ENCODE peak calls at places on chromosomes 12 and 14, in seven cellular contexts. Q, E, W, T, D, M and C are unnamed samples.

GRCh38 chr12:60106207-60106606 is 510.4 kb downstream of the SLC16A7 start:
- DNase-seq in W (peak; percentile 17), T (no peak), E (peak; percentile 47), Q (no peak), D (no peak), M (no peak), C (no peak)

GRCh38 chr14:55976619-55977018 is 141.6 kb upstream of the PELI2 start:
- DNase-seq in T (no peak), M (no peak), E (no peak), D (no peak), Q (no peak), W (no peak), C (no peak)

GRCh38 chr12:124920353-124920935 is 6.0 kb upstream of the UBC start:
- DNase-seq in D (no peak), T (peak; percentile 69), W (no peak), Q (peak; percentile 6), E (no peak), M (no peak), C (no peak)

GRCh38 chr14:92866181-92866752 is 56.7 kb upstream of the CHGA start:
- DNase-seq in D (no peak), Q (no peak), W (no peak), M (no peak), T (no peak), E (peak; percentile 13), C (no peak)

GRCh38 chr12:8637244-8637643 is 24.6 kb upstream of the AICDA start:
- DNase-seq in Q (no peak), W (no peak), D (no peak), E (no peak), T (no peak), M (no peak), C (no peak)

GRCh38 chr12:70619471-70620152 is 17.6 kb downstream of the PTPRB start:
- DNase-seq in D (no peak), M (no peak), W (no peak), T (no peak), E (peak; percentile 70), Q (no peak), C (no peak)

GRCh38 chr14:61797304-61797703 is 35.1 kb downstream of the SNAPC1 start:
- DNase-seq in M (no peak), W (no peak), Q (no peak), D (no peak), E (no peak), T (no peak), C (no peak)

GRCh38 chr12:54141534-54142475 is 47.0 kb downstream of the SMUG1 start:
- DNase-seq in W (peak; percentile 21), D (no peak), E (no peak), Q (peak; percentile 79), M (no peak), T (peak; percentile 67), C (no peak)

GRCh38 chr12:119319638-119320037 is 14.9 kb upstream of the CCDC60 start:
- DNase-seq in E (no peak), D (no peak), M (no peak), Q (no peak), T (no peak), W (no peak), C (no peak)

GRCh38 chr12:119326341-119326740 is 8.2 kb upstream of the CCDC60 start:
- DNase-seq in M (no peak), E (no peak), T (no peak), Q (no peak), W (no peak), D (no peak), C (no peak)

GRCh38 chr12:119320678-119321077 is 13.9 kb upstream of the CCDC60 start:
- DNase-seq in W (no peak), T (no peak), M (no peak), E (no peak), D (no peak), Q (no peak), C (no peak)

GRCh38 chr12:119318811-119319210 is 15.7 kb upstream of the CCDC60 start:
- DNase-seq in M (no peak), D (no peak), T (no peak), E (no peak), Q (no peak), W (no peak), C (no peak)

GRCh38 chr12:119322324-119322723 is 12.2 kb upstream of the CCDC60 start:
- DNase-seq in Q (no peak), D (no peak), M (no peak), W (no peak), T (no peak), E (no peak), C (no peak)
- H3K4ac ChIP-seq in Q (no peak overlapping the region), D (no peak overlapping the region), M (no peak overlapping the region), W (no peak overlapping the region), T (no peak overlapping the region), E (no peak overlapping the region), C (no peak overlapping the region)

DNA sequence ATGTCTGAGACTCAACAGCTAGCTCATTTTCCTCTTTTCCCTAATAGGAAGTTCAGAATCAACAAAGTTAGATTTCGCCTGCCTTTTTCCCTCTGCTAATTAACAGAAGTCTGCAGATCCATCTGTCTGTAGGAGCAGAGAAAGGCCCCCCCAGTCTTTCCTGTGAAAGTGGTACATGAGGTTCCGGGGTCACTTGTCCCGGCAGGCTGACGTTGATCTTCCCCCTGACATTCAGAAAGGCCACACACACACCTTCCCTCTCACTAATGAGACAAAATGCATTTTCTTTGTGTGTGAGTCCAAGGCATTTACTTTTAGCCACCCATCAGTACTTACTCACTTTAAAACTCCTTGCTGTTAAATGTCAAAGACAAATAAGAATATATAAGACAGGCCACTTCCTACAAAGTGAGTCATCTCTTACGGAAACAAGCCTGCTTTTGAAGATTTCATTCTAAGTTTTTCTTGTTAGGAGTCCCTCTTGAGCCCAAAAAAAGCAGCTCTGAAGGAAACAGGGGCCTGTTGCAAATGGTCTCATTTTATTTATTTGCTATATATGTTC is 138.7 kb downstream of the TTC7B start:
- DNase-seq in D (no peak), Q (peak; percentile 7), E (peak; percentile 79), M (no peak), W (peak; percentile 87), T (no peak), C (no peak)
- H3K4ac ChIP-seq in D (no peak overlapping the region), Q (no peak overlapping the region), E (peak overlapping the region; percentile 90), M (no peak overlapping the region), W (no peak overlapping the region), T (no peak overlapping the region), C (no peak overlapping the region)

GRCh38 chr14:71011479-71011878 is 104.2 kb downstream of the PCNX1 start:
- DNase-seq in W (no peak), E (no peak), T (no peak), Q (no peak), D (no peak), M (no peak), C (no peak)
- H3K4ac ChIP-seq in W (no peak overlapping the region), E (no peak overlapping the region), T (no peak overlapping the region), Q (no peak overlapping the region), D (no peak overlapping the region), M (no peak overlapping the region), C (no peak overlapping the region)

DNA sequence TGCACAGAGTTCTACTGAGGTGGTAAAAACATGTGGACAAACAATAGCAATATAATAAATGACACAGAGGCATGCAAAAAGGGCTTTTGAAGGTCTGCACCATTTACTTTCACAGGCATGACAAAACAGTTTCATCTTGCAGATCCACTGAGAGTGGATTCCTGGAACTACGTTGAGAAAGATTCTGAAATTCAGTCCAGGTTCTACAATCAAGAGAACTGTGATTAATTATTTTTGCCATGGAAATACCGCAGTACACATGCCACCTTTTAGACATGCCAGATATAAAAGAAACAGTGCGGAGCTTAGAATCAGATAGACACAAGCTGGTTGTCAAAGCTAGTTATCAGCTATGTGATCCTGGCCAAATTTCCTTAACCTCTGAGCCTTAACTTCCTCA is 4.8 kb downstream of the CSRP2 start:
- DNase-seq in D (no peak), W (no peak), M (no peak), Q (no peak), E (no peak), T (no peak), C (no peak)
- H3K4ac ChIP-seq in D (no peak overlapping the region), W (no peak overlapping the region), M (no peak overlapping the region), Q (no peak overlapping the region), E (no peak overlapping the region), T (no peak overlapping the region), C (no peak overlapping the region)

GRCh38 chr14:74929242-74929641 is 6.2 kb upstream of the RPS6KL1 start:
- DNase-seq in T (no peak), W (no peak), D (no peak), M (no peak), Q (no peak), E (no peak), C (no peak)

GRCh38 chr14:74924061-74924460 is 1.0 kb upstream of the RPS6KL1 start:
- DNase-seq in W (no peak), Q (no peak), M (no peak), E (no peak), T (no peak), D (no peak), C (no peak)

GRCh38 chr14:74922752-74923401 is at the start of gene RPS6KL1:
- DNase-seq in Q (peak; percentile 85), W (peak; percentile 84), D (peak; percentile 83), T (peak; percentile 94), M (peak; percentile 86), E (peak; percentile 68), C (peak; percentile 93)

GRCh38 chr14:74921987-74922751 is 891 bp downstream of the RPS6KL1 start:
- DNase-seq in T (no peak), E (no peak), D (no peak), Q (no peak), M (no peak), W (no peak), C (no peak)

DNA sequence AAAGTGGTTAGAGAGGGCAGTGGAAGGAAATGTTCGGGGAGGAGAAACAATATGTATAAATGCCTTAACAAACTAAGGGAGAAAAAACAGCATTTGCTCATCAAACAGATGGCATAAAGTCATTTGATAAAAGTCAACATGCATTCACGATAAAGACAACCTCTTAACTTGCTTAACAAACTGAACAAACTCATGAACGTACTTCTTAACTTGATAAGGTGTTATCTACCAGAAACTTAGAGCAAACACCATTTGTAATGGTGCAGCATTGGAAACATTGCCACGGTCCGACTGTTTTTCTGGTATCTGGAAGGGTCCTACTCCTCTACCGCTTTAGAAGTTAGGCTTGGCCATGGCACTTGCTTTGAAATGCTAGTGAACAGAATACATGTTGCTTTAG is 4.2 kb upstream of the RPS6KL1 start:
- DNase-seq in E (no peak), T (no peak), W (no peak), Q (no peak), M (no peak), D (no peak), C (no peak)
- H3K4ac ChIP-seq in E (no peak overlapping the region), T (no peak overlapping the region), W (no peak overlapping the region), Q (no peak overlapping the region), M (no peak overlapping the region), D (no peak overlapping the region), C (no peak overlapping the region)

DNA sequence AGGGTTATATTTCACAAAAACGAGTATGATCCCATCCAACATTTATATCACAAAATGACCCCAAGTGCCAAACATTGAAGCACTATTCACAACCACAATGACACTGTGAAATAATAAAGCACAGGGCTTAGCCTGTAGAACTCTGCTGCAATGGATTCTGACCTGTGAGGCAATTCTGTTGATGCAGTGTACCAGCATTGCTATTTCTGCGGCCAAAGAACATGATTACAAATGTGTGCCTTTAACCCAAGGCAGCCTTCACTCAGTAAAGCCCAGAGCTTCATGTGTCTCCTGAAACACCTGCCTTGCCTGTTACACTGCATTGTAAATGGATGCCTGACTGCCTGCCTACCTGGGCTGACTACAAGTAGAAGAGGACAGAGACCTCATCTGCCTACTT is 158.0 kb downstream of the PPM1H start:
- DNase-seq in E (no peak), T (no peak), D (no peak), W (no peak), M (no peak), Q (no peak), C (no peak)
- H3K4ac ChIP-seq in E (no peak overlapping the region), T (no peak overlapping the region), D (no peak overlapping the region), W (no peak overlapping the region), M (no peak overlapping the region), Q (no peak overlapping the region), C (no peak overlapping the region)